ENCODE peak calls at places on chromosomes 2 and 18, in eight cellular contexts. F is DND-41; L is fibroblast of pulmonary artery; V is HCT116; K is uterus; U is CD8-positive, alpha-beta T cell; I is GM13977; N is MM.1S. E is an unnamed sample.

GRCh38 chr2:239165206-239165831 is 235.5 kb downstream of the HDAC4 start:
- DNase-seq in F (no peak), L (no peak), V (no peak), K (peak; percentile 11), U (no peak), I (no peak), N (no peak), E (peak; percentile 67)

GRCh38 chr18:33577688-33578370 is at the start of gene ASXL3:
- DNase-seq in F (no peak), L (peak; percentile 8), V (no peak), K (peak; percentile 35), U (no peak), I (peak; percentile 65), N (peak; percentile 22), E (peak; percentile 86)

GRCh38 chr18:65073060-65073550 is 677.7 kb upstream of the CDH7 start:
- DNase-seq in F (no peak), L (no peak), V (no peak), K (no peak), U (no peak), I (no peak), N (no peak), E (no peak)

GRCh38 chr18:11147371-11147860 is 2.0 kb downstream of the PIEZO2 start:
- DNase-seq in F (no peak), L (peak; percentile 33), V (no peak), K (no peak), U (no peak), I (no peak), N (no peak), E (no peak)

GRCh38 chr2:53104263-53104662 is 663.3 kb upstream of the CHAC2 start:
- DNase-seq in F (no peak), L (peak; percentile 66), V (peak; percentile 68), K (no peak), U (no peak), I (no peak), N (no peak), E (no peak)

GRCh38 chr2:25845843-25846505 is 32.3 kb downstream of the ASXL2 start:
- DNase-seq in F (no peak), L (no peak), V (no peak), K (no peak), U (no peak), I (no peak), N (no peak), E (no peak)

GRCh38 chr2:201483337-201483736 is 31.8 kb downstream of the STRADB start:
- DNase-seq in F (no peak), L (no peak), V (no peak), K (no peak), U (no peak), I (no peak), N (no peak), E (no peak)

GRCh38 chr2:67752964-67753363 is 309.8 kb downstream of the C1D start:
- DNase-seq in F (no peak), L (peak; percentile 55), V (no peak), K (peak; percentile 61), U (no peak), I (no peak), N (no peak), E (no peak)

GRCh38 chr18:5066380-5066977 is 130.6 kb downstream of the AKAIN1 start:
- DNase-seq in F (peak; percentile 18), L (no peak), V (no peak), K (no peak), U (no peak), I (no peak), N (no peak), E (no peak)

GRCh38 chr2:38432827-38433606 is 55.9 kb upstream of the ATL2 start:
- DNase-seq in F (no peak), L (peak; percentile 4), V (no peak), K (no peak), U (no peak), I (no peak), N (no peak), E (no peak)

GRCh38 chr2:176562359-176563043 is 293.3 kb downstream of the MTX2 start:
- DNase-seq in F (no peak), L (peak; percentile 78), V (no peak), K (no peak), U (no peak), I (no peak), N (no peak), E (no peak)

GRCh38 chr2:15189236-15189635 is 371.9 kb downstream of the NBAS start:
- DNase-seq in F (no peak), L (no peak), V (no peak), K (no peak), U (no peak), I (no peak), N (no peak), E (no peak)
- TF ChIP-seq CTCF in F (peak; percentile 28), L (no peak), V (no peak), K (no peak), U (no peak), I (peak; percentile 0), N (no peak), E (no peak)

GRCh38 chr18:37282386-37283037 is 283.1 kb downstream of the CELF4 start:
- DNase-seq in F (no peak), L (peak; percentile 4), V (no peak), K (no peak), U (no peak), I (no peak), N (no peak), E (no peak)
- TF ChIP-seq CTCF in F (peak; percentile 56), L (peak; percentile 51), V (peak; percentile 77), K (no peak), U (no peak), I (peak; percentile 46), N (peak; percentile 27), E (peak; percentile 57)

GRCh38 chr2:134395779-134396178 is 141.9 kb downstream of the MGAT5 start:
- DNase-seq in F (no peak), L (no peak), V (no peak), K (no peak), U (no peak), I (no peak), N (no peak), E (no peak)

GRCh38 chr2:134391751-134392160 is 137.9 kb downstream of the MGAT5 start:
- DNase-seq in F (no peak), L (no peak), V (peak; percentile 23), K (no peak), U (no peak), I (peak; percentile 54), N (peak; percentile 84), E (no peak)

GRCh38 chr2:134396493-134396892 is 142.6 kb downstream of the MGAT5 start:
- DNase-seq in F (no peak), L (no peak), V (no peak), K (no peak), U (no peak), I (no peak), N (no peak), E (no peak)

GRCh38 chr2:134389331-134389835 is 135.5 kb downstream of the MGAT5 start:
- DNase-seq in F (no peak), L (no peak), V (no peak), K (no peak), U (no peak), I (no peak), N (no peak), E (no peak)

DNA sequence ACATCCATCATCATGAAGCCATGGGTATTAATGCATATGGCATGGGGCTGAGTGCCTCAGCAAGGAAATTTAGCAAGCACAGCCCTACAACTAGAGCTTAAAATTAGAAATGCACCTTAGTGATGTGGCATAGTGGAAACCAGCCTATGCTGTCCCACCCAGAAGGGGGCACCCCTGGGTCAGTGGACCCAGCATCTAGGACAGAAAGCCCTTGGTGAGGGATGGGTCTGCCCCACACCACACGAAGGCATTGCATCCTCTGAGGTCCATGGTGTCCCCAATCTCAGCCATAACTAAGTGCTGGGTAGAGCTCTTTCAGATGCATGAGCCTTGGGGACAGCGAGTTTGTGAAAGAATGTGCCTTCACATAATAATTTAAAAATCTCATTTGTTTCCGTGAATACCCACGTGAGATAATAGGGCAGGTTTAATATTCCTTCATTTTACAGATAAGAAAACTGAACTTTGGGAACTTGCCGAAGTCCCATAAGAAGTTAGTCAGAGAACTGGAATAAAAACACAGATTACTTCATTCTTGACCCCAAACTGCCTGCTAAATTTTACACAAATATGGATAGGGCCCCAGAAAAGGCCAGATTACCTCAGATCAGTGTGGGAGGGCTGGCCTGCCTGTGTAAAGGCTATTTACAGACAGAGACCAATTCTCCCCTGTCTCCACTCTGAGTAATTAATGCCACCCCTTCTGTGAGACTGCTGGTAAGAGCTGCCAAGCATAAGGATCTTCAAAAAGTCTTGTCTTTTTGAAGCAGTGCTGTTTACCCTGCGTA is 139.0 kb downstream of the MGAT5 start:
- DNase-seq in F (no peak), L (peak; percentile 60), V (no peak), K (peak; percentile 50), U (no peak), I (no peak), N (no peak), E (no peak)
- TF ChIP-seq CTCF in F (no peak), L (peak; percentile 14), V (no peak), K (no peak), U (no peak), I (peak; percentile 20), N (no peak), E (no peak)

GRCh38 chr2:42927334-42928160 is 135.2 kb upstream of the HAAO start:
- DNase-seq in F (no peak), L (no peak), V (no peak), K (peak; percentile 69), U (no peak), I (no peak), N (no peak), E (no peak)

GRCh38 chr2:42929577-42929984 is 137.2 kb upstream of the HAAO start:
- DNase-seq in F (no peak), L (no peak), V (no peak), K (no peak), U (no peak), I (no peak), N (no peak), E (no peak)

GRCh38 chr2:42928161-42928691 is 135.8 kb upstream of the HAAO start:
- DNase-seq in F (no peak), L (no peak), V (no peak), K (peak; percentile 67), U (no peak), I (no peak), N (no peak), E (no peak)

GRCh38 chr2:42929985-42930581 is 137.7 kb upstream of the HAAO start:
- DNase-seq in F (no peak), L (peak; percentile 90), V (no peak), K (no peak), U (no peak), I (no peak), N (no peak), E (no peak)

DNA sequence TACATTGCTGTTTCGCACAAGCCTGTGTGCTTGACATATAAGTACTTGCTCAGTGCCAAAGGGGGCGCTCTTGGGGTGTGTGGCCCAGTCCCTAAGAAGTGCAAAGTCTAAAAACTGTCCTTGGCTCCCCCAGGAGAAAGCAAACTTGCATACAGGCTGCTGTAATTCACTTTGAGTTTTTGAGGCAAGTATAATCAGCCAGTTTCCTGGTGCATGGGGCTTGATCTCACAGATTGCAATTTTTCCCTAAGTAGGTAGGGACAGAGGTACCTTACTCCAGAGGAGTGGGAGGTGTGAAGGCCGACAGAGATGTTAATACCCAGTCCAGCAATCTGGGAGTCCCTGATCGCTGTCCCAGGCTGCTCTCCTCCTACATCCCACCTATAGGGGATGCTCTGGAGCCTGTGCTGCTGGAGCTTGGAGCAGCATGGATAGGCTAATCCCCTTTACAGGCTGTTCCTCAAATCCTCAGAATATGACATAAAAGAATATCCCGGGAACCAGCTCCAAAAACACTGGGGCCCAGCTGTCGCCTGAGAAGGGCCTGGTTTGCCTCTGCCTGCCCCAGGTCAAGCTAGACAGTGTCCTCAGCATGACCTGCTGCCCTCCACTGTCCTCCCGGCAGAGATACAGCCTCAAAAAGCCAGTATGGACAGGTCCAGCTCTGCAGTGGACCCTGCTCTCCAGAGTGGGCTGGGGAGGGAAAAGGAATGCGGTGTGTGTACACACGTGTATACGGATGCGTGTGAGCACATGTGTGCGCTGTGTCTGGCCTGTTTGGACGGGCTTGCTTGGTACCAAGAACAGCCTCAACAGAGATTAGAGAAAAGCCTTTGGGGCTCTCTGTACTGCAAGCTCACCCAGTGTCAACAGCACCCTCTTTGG is 136.6 kb upstream of the HAAO start:
- DNase-seq in F (no peak), L (peak; percentile 56), V (no peak), K (no peak), U (no peak), I (no peak), N (no peak), E (no peak)
- TF ChIP-seq CTCF in F (peak; percentile 36), L (peak; percentile 59), V (peak; percentile 55), K (peak; percentile 15), U (no peak), I (peak; percentile 28), N (peak; percentile 33), E (peak; percentile 49)

E was measured in osteocyte.